ENCODE peak calls at places on chromosome 13, in eight cellular contexts. I, S, T, G, C, H, A and P are unnamed samples.

GRCh38 chr13:103794526-103794925 is 728.3 kb upstream of the SLC10A2 start:
- DNase-seq in I (no peak), S (no peak), T (no peak), G (no peak), C (no peak), H (no peak), A (no peak), P (no peak)

GRCh38 chr13:36323951-36324566 is 22.1 kb downstream of the SPART start:
- DNase-seq in I (no peak), S (no peak), T (peak; percentile 32), G (no peak), C (no peak), H (no peak), A (no peak), P (no peak)

GRCh38 chr13:23433171-23434153 is at the start of gene SACS:
- DNase-seq in I (no peak), S (peak; percentile 31), T (peak; percentile 52), G (no peak), C (no peak), H (no peak), A (peak; percentile 5), P (no peak)

GRCh38 chr13:23500858-23501257 is 67.4 kb upstream of the SACS start:
- DNase-seq in I (no peak), S (peak; percentile 16), T (peak; percentile 73), G (no peak), C (no peak), H (no peak), A (no peak), P (no peak)

GRCh38 chr13:93256998-93257397 is 30.4 kb downstream of the GPC6 start:
- DNase-seq in I (no peak), S (no peak), T (no peak), G (no peak), C (no peak), H (no peak), A (no peak), P (no peak)

GRCh38 chr13:100096526-100096925 is 7.6 kb downstream of the PCCA start:
- DNase-seq in I (no peak), S (no peak), T (no peak), G (no peak), C (no peak), H (no peak), A (no peak), P (no peak)

GRCh38 chr13:113150545-113151365 is 7.7 kb upstream of the PROZ start:
- DNase-seq in I (no peak), S (no peak), T (no peak), G (no peak), C (no peak), H (peak; percentile 59), A (no peak), P (no peak)

GRCh38 chr13:85616275-85616674 is 182.9 kb downstream of the SLITRK6 start:
- DNase-seq in I (no peak), S (no peak), T (no peak), G (no peak), C (no peak), H (no peak), A (no peak), P (no peak)

GRCh38 chr13:27161980-27162379 is 9.6 kb downstream of the USP12 start:
- DNase-seq in I (no peak), S (no peak), T (no peak), G (no peak), C (no peak), H (no peak), A (no peak), P (no peak)

GRCh38 chr13:40682449-40683240 is 16.2 kb upstream of the FOXO1 start:
- DNase-seq in I (no peak), S (no peak), T (peak; percentile 51), G (no peak), C (no peak), H (no peak), A (no peak), P (no peak)

GRCh38 chr13:99871249-99871898 is 100.2 kb downstream of the ZIC5 start:
- DNase-seq in I (no peak), S (no peak), T (no peak), G (no peak), C (no peak), H (no peak), A (no peak), P (no peak)

GRCh38 chr13:93635687-93636086 is 409.1 kb downstream of the GPC6 start:
- DNase-seq in I (no peak), S (peak; percentile 5), T (peak; percentile 90), G (no peak), C (no peak), H (no peak), A (no peak), P (no peak)

GRCh38 chr13:60398949-60399589 is 2.0 kb downstream of the TDRD3 start:
- DNase-seq in I (no peak), S (peak; percentile 37), T (peak; percentile 17), G (peak; percentile 20), C (no peak), H (no peak), A (no peak), P (no peak)

GRCh38 chr13:99981115-99982020 is at the start of gene ZIC2:
- DNase-seq in I (no peak), S (no peak), T (peak; percentile 34), G (no peak), C (no peak), H (no peak), A (no peak), P (no peak)

GRCh38 chr13:113924184-113924583 is 49.7 kb downstream of the C13orf46 start:
- DNase-seq in I (no peak), S (no peak), T (no peak), G (no peak), C (no peak), H (peak; percentile 16), A (no peak), P (no peak)

DNA sequence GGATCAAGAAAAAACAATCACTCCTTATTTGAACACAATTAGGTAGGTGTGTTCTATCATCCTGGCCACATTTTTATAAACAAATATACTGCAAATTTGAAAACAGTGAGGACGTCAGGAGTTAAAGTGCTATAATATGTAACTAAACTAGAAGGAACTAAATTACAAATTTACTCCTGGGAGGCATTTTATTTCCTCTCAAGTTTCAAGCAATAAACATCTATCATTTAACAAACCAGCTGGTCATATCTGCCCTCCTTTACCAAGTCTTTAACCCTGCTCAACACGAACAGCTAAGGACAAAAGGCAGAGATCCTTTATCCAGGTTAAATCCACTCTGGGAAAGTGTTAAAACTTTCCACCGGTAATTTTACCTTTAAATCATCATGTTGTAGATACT is 26.5 kb downstream of the ANKRD10 start:
- DNase-seq in I (no peak), S (no peak), T (no peak), G (no peak), C (no peak), H (no peak), A (no peak), P (no peak)
- H3K27ac ChIP-seq in I (no peak overlapping the region), S (peak overlapping the region; percentile 33), T (peak overlapping the region; percentile 59), G (peak overlapping the region; percentile 40), C (peak overlapping the region; percentile 47), H (no peak overlapping the region), A (no peak overlapping the region), P (no peak overlapping the region)

GRCh38 chr13:44184740-44185139 is 188.9 kb upstream of the SERP2 start:
- DNase-seq in I (no peak), S (no peak), T (no peak), G (no peak), C (no peak), H (no peak), A (no peak), P (no peak)

GRCh38 chr13:44191103-44191502 is 182.5 kb upstream of the SERP2 start:
- DNase-seq in I (no peak), S (no peak), T (no peak), G (no peak), C (no peak), H (no peak), A (no peak), P (no peak)

GRCh38 chr13:44191504-44192171 is 182.0 kb upstream of the SERP2 start:
- DNase-seq in I (no peak), S (peak; percentile 75), T (peak; percentile 86), G (peak; percentile 42), C (peak; percentile 62), H (no peak), A (peak; percentile 53), P (peak; percentile 56)

GRCh38 chr13:44188257-44188656 is 185.4 kb upstream of the SERP2 start:
- DNase-seq in I (no peak), S (no peak), T (peak; percentile 16), G (no peak), C (no peak), H (no peak), A (no peak), P (no peak)

GRCh38 chr13:44189085-44189484 is 184.5 kb upstream of the SERP2 start:
- DNase-seq in I (no peak), S (no peak), T (no peak), G (no peak), C (no peak), H (no peak), A (no peak), P (no peak)
- H3K27ac ChIP-seq in I (no peak overlapping the region), S (no peak overlapping the region), T (no peak overlapping the region), G (no peak overlapping the region), C (no peak overlapping the region), H (no peak overlapping the region), A (no peak overlapping the region), P (no peak overlapping the region)

GRCh38 chr13:50357586-50358118 is 342.4 kb downstream of the KCNRG start:
- DNase-seq in I (no peak), S (peak; percentile 92), T (peak; percentile 76), G (no peak), C (peak; percentile 34), H (no peak), A (no peak), P (peak; percentile 88)
- H3K27ac ChIP-seq in I (peak overlapping the region; percentile 11), S (peak overlapping the region; percentile 86), T (no peak overlapping the region), G (peak overlapping the region; percentile 66), C (peak overlapping the region; percentile 1), H (peak overlapping the region; percentile 25), A (no peak overlapping the region), P (peak overlapping the region; percentile 83)

GRCh38 chr13:66864627-66865026 is 365.5 kb downstream of the PCDH9 start:
- DNase-seq in I (no peak), S (no peak), T (no peak), G (no peak), C (no peak), H (no peak), A (no peak), P (no peak)
- H3K27ac ChIP-seq in I (no peak overlapping the region), S (no peak overlapping the region), T (no peak overlapping the region), G (no peak overlapping the region), C (no peak overlapping the region), H (no peak overlapping the region), A (no peak overlapping the region), P (no peak overlapping the region)

GRCh38 chr13:111186305-111186930 is 71.3 kb downstream of the ARHGEF7 start:
- DNase-seq in I (no peak), S (no peak), T (no peak), G (no peak), C (no peak), H (peak; percentile 79), A (no peak), P (no peak)
- H3K27ac ChIP-seq in I (no peak overlapping the region), S (no peak overlapping the region), T (peak overlapping the region; percentile 59), G (no peak overlapping the region), C (peak overlapping the region; percentile 74), H (peak overlapping the region; percentile 91), A (no peak overlapping the region), P (no peak overlapping the region)

GRCh38 chr13:30577381-30577780 is 40.3 kb upstream of the USPL1 start:
- DNase-seq in I (no peak), S (peak; percentile 22), T (peak; percentile 84), G (peak; percentile 18), C (no peak), H (no peak), A (no peak), P (no peak)
- H3K27ac ChIP-seq in I (no peak overlapping the region), S (no peak overlapping the region), T (no peak overlapping the region), G (no peak overlapping the region), C (no peak overlapping the region), H (no peak overlapping the region), A (no peak overlapping the region), P (no peak overlapping the region)